ENCODE peak calls at places on chromosomes 5 and 9, in four cellular contexts. One of them, this sample, is unnamed.
A peak's percentile ranks its signal among the peaks of the same experiment; 100 is the strongest.

GRCh38 chr5:76718381-76718832 is 2.5 kb downstream of the F2R start:
- DNase-seq in A673: peak; percentile 86
- DNase-seq in spleen: peak; percentile 80
- DNase-seq in posterior vena cava: no peak
- DNase-seq in this sample: no peak

GRCh38 chr9:135299651-135300345 is 179.8 kb upstream of the PPP1R26 start:
- DNase-seq in A673: no peak
- DNase-seq in spleen: peak; percentile 45
- DNase-seq in posterior vena cava: peak; percentile 64
- DNase-seq in this sample: no peak

GRCh38 chr5:151338734-151339133 is 8.6 kb downstream of the SLC36A2 start:
- DNase-seq in A673: no peak
- DNase-seq in spleen: no peak
- DNase-seq in posterior vena cava: no peak
- DNase-seq in this sample: no peak

GRCh38 chr5:77957-78804 is 13.8 kb upstream of the PLEKHG4B start:
- DNase-seq in A673: peak; percentile 40
- DNase-seq in spleen: peak; percentile 67
- DNase-seq in posterior vena cava: peak; percentile 76
- DNase-seq in this sample: peak; percentile 74

GRCh38 chr5:159099049-159099760 is 511 bp downstream of the EBF1 start:
- DNase-seq in A673: peak; percentile 61
- DNase-seq in spleen: peak; percentile 90
- DNase-seq in posterior vena cava: peak; percentile 79
- DNase-seq in this sample: no peak

GRCh38 chr5:142798099-142798768 is 28.1 kb downstream of the ARHGAP26 start:
- DNase-seq in A673: no peak
- DNase-seq in spleen: no peak
- DNase-seq in posterior vena cava: no peak
- DNase-seq in this sample: no peak

GRCh38 chr9:129888809-129889460 is 53.7 kb downstream of the USP20 start:
- DNase-seq in A673: no peak
- DNase-seq in spleen: peak; percentile 87
- DNase-seq in posterior vena cava: no peak
- DNase-seq in this sample: no peak

GRCh38 chr5:14914193-14914592 is 42.6 kb upstream of the ANKH start:
- DNase-seq in A673: no peak
- DNase-seq in spleen: no peak
- DNase-seq in posterior vena cava: no peak
- DNase-seq in this sample: no peak

GRCh38 chr5:141814064-141814982 is 63.9 kb downstream of the PCDH1 start:
- DNase-seq in A673: no peak
- DNase-seq in spleen: peak; percentile 84
- DNase-seq in posterior vena cava: no peak
- DNase-seq in this sample: no peak

GRCh38 chr5:5719292-5719691 is 296.8 kb downstream of the ICE1 start:
- DNase-seq in A673: no peak
- DNase-seq in spleen: no peak
- DNase-seq in posterior vena cava: no peak
- DNase-seq in this sample: no peak

GRCh38 chr5:155872801-155873200 is 454.2 kb upstream of the SGCD start:
- DNase-seq in A673: no peak
- DNase-seq in spleen: no peak
- DNase-seq in posterior vena cava: no peak
- DNase-seq in this sample: no peak

GRCh38 chr5:6264394-6264793 is 114.0 kb downstream of the MED10 start:
- DNase-seq in A673: no peak
- DNase-seq in spleen: no peak
- DNase-seq in posterior vena cava: no peak
- DNase-seq in this sample: no peak

GRCh38 chr9:128124873-128125574 is 2.5 kb downstream of the PTGES2 start:
- DNase-seq in A673: peak; percentile 83
- DNase-seq in spleen: peak; percentile 81
- DNase-seq in posterior vena cava: peak; percentile 88
- DNase-seq in this sample: peak; percentile 51

GRCh38 chr5:149677721-149678120 is 52.4 kb upstream of the PPARGC1B start:
- DNase-seq in A673: no peak
- DNase-seq in spleen: peak; percentile 80
- DNase-seq in posterior vena cava: no peak
- DNase-seq in this sample: no peak

GRCh38 chr9:82354260-82354659 is 365.7 kb downstream of the SPATA31D1 start:
- DNase-seq in A673: no peak
- DNase-seq in spleen: no peak
- DNase-seq in posterior vena cava: no peak
- DNase-seq in this sample: peak; percentile 66

GRCh38 chr5:181190711-181191525 is 14.1 kb downstream of the TRIM7 start:
- DNase-seq in A673: peak; percentile 60
- DNase-seq in spleen: peak; percentile 91
- DNase-seq in posterior vena cava: peak; percentile 80
- DNase-seq in this sample: no peak

GRCh38 chr5:79785983-79786382 is 96.3 kb downstream of the CMYA5 start:
- DNase-seq in A673: no peak
- DNase-seq in spleen: no peak
- DNase-seq in posterior vena cava: no peak
- DNase-seq in this sample: no peak

GRCh38 chr9:134860510-134860909 is 20.1 kb upstream of the FCN2 start:
- DNase-seq in A673: no peak
- DNase-seq in spleen: no peak
- DNase-seq in posterior vena cava: no peak
- DNase-seq in this sample: no peak

GRCh38 chr9:114754574-114754973 is 51.3 kb downstream of the TNFSF15 start:
- DNase-seq in A673: no peak
- DNase-seq in spleen: peak; percentile 79
- DNase-seq in posterior vena cava: no peak
- DNase-seq in this sample: no peak

GRCh38 chr5:71873202-71873601 is 154.1 kb downstream of the CARTPT start:
- DNase-seq in A673: no peak
- DNase-seq in spleen: no peak
- DNase-seq in posterior vena cava: no peak
- DNase-seq in this sample: no peak

GRCh38 chr9:74645007-74645639 is 148.0 kb downstream of the RORB start:
- DNase-seq in A673: peak; percentile 35
- DNase-seq in spleen: no peak
- DNase-seq in posterior vena cava: no peak
- DNase-seq in this sample: no peak

GRCh38 chr5:40474250-40474649 is 205.5 kb upstream of the PTGER4 start:
- DNase-seq in A673: no peak
- DNase-seq in spleen: no peak
- DNase-seq in posterior vena cava: no peak
- DNase-seq in this sample: no peak

GRCh38 chr5:164860896-164861295 is 1355.5 kb downstream of the MAT2B start:
- DNase-seq in A673: no peak
- DNase-seq in spleen: no peak
- DNase-seq in posterior vena cava: no peak
- DNase-seq in this sample: no peak

GRCh38 chr9:19782005-19782404 is 6.8 kb downstream of the SLC24A2 start:
- DNase-seq in A673: peak; percentile 15
- DNase-seq in spleen: no peak
- DNase-seq in posterior vena cava: no peak
- DNase-seq in this sample: no peak

GRCh38 chr9:35398651-35399335 is 91.1 kb upstream of the RUSC2 start:
- DNase-seq in A673: no peak
- DNase-seq in spleen: no peak
- DNase-seq in posterior vena cava: no peak
- DNase-seq in this sample: no peak

GRCh38 chr5:168286386-168286785 is 5.1 kb upstream of the WWC1 start:
- DNase-seq in A673: peak; percentile 80
- DNase-seq in spleen: no peak
- DNase-seq in posterior vena cava: no peak
- DNase-seq in this sample: no peak

GRCh38 chr9:101795147-101795546 is 56.7 kb upstream of the GRIN3A start:
- DNase-seq in A673: no peak
- DNase-seq in spleen: no peak
- DNase-seq in posterior vena cava: no peak
- DNase-seq in this sample: no peak

GRCh38 chr9:127021664-127022337 is 100.6 kb downstream of the ANGPTL2 start:
- DNase-seq in A673: peak; percentile 89
- DNase-seq in spleen: no peak
- DNase-seq in posterior vena cava: peak; percentile 96
- DNase-seq in this sample: no peak

GRCh38 chr9:93093449-93094293 is 2.3 kb upstream of the CARD19 start:
- DNase-seq in A673: no peak
- DNase-seq in spleen: peak; percentile 84
- DNase-seq in posterior vena cava: peak; percentile 58
- DNase-seq in this sample: peak; percentile 46

GRCh38 chr5:41508696-41509398 is 1.6 kb downstream of the PLCXD3 start:
- DNase-seq in A673: no peak
- DNase-seq in spleen: no peak
- DNase-seq in posterior vena cava: no peak
- DNase-seq in this sample: no peak

GRCh38 chr5:167063788-167064187 is 1227.7 kb upstream of the WWC1 start:
- DNase-seq in A673: no peak
- DNase-seq in spleen: no peak
- DNase-seq in posterior vena cava: no peak
- DNase-seq in this sample: no peak

GRCh38 chr9:71446499-71447411 is 321.6 kb downstream of the CEMIP2 start:
- DNase-seq in A673: peak; percentile 83
- DNase-seq in spleen: peak; percentile 74
- DNase-seq in posterior vena cava: peak; percentile 72
- DNase-seq in this sample: peak; percentile 55

This sample was measured in RWPE2.